ENCODE peak calls at places on chromosomes 6 and 20, in eight cellular contexts. X is NCI-H1417; J is AG09319; E is small intestine; S is stimulated activated CD4-positive, alpha-beta T cell treated with anti-CD3 and anti-CD28 coated beads, Interleukin-15, amount 100 ng/mL, for 24 hours; N is GM23248; A is NCI-H1105; K is amniotic stem cell. B is an unnamed sample.

GRCh38 chr6:106026748-106027147 is 59.4 kb upstream of the PRDM1 start:
- DNase-seq in J (no peak), E (no peak), K (no peak), N (peak), A (no peak), X (no peak), S (no peak), B (no peak)

GRCh38 chr6:168851460-168852103 is 402.1 kb downstream of the THBS2 start:
- DNase-seq in S (no peak), K (peak), N (peak), E (peak), J (no peak), A (no peak), X (no peak), B (peak)

GRCh38 chr20:24149881-24150307 is 161.3 kb upstream of the GGTLC1 start:
- DNase-seq in K (no peak), J (no peak), N (peak), E (peak), A (no peak), S (peak), X (no peak), B (peak)

GRCh38 chr20:20360464-20360863 is 7.4 kb upstream of the INSM1 start:
- DNase-seq in A (peak), X (peak), E (peak), N (peak), J (peak), K (peak), S (peak), B (peak)

GRCh38 chr20:35988910-35989463 is 20.6 kb downstream of the CNBD2 start:
- DNase-seq in K (no peak), N (peak), S (no peak), E (no peak), J (no peak), X (no peak), A (no peak), B (no peak)

GRCh38 chr6:117194978-117195377 is 70.4 kb upstream of the VGLL2 start:
- DNase-seq in E (no peak), X (no peak), A (no peak), N (no peak), S (no peak), K (no peak), J (no peak), B (peak)

GRCh38 chr20:59783020-59784010 is 150.1 kb downstream of the SYCP2 start:
- DNase-seq in E (peak), X (peak), N (peak), S (peak), J (peak), A (peak), K (no peak), B (peak)

GRCh38 chr6:137495652-137496391 is 1.6 kb upstream of the OLIG3 start:
- DNase-seq in J (no peak), K (no peak), S (no peak), N (no peak), X (peak), E (no peak), A (no peak), B (peak)

GRCh38 chr6:131916847-131917246 is 34.3 kb downstream of the CCN2 start:
- DNase-seq in N (no peak), S (no peak), X (no peak), J (no peak), E (no peak), A (no peak), K (no peak), B (no peak)

GRCh38 chr6:165231581-165232276 is 77.7 kb downstream of the C6orf118 start:
- DNase-seq in A (peak), S (no peak), N (peak), K (no peak), J (no peak), X (peak), E (no peak), B (peak)

GRCh38 chr6:135904666-135905065 is 53.2 kb downstream of the PDE7B start:
- DNase-seq in J (no peak), K (no peak), A (no peak), S (no peak), N (peak), E (peak), X (no peak), B (no peak)